ENCODE peak calls at places on chromosomes 13 and 19, in five cellular contexts. S is MCF 10A, X is tibial nerve, F is transverse colon, H is GM20000. J is an unnamed sample.

GRCh38 chr19:58476498-58477015 is 405 bp downstream of the ZNF446 start:
- DNase-seq in S (peak), X (no peak), F (no peak), H (no peak), J (peak)

GRCh38 chr13:85724554-85725432 is 74.4 kb downstream of the SLITRK6 start:
- DNase-seq in S (no peak), X (no peak), F (no peak), H (no peak), J (no peak)

GRCh38 chr13:67341406-67341805 is 111.3 kb upstream of the PCDH9 start:
- DNase-seq in S (no peak), X (no peak), F (no peak), H (no peak), J (no peak)

GRCh38 chr13:113420833-113421600 is 32.3 kb downstream of the ADPRHL1 start:
- DNase-seq in S (no peak), X (no peak), F (no peak), H (no peak), J (no peak)

GRCh38 chr19:29098863-29099481 is 114.0 kb downstream of the UQCRFS1 start:
- DNase-seq in S (peak), X (peak), F (peak), H (no peak), J (no peak)

GRCh38 chr13:44422755-44423643 is 49.4 kb downstream of the SERP2 start:
- DNase-seq in S (no peak), X (no peak), F (no peak), H (no peak), J (no peak)

GRCh38 chr13:28716511-28716910 is 2.3 kb downstream of the SLC46A3 start:
- DNase-seq in S (peak), X (no peak), F (peak), H (no peak), J (no peak)

GRCh38 chr13:88979465-88980180 is 1308.5 kb downstream of the SLITRK5 start:
- DNase-seq in S (peak), X (no peak), F (no peak), H (peak), J (no peak)

GRCh38 chr13:35356572-35356971 is 119.9 kb downstream of the MAB21L1 start:
- DNase-seq in S (no peak), X (no peak), F (no peak), H (no peak), J (no peak)

GRCh38 chr19:44988896-44989563 is 12.2 kb upstream of the RELB start:
- DNase-seq in S (peak), X (peak), F (peak), H (peak), J (peak)

GRCh38 chr13:30832845-30833332 is 73.2 kb upstream of the MEDAG start:
- DNase-seq in S (peak), X (no peak), F (peak), H (no peak), J (peak)

GRCh38 chr13:113639661-113640262 is 18.2 kb downstream of the ATP4B start:
- DNase-seq in S (no peak), X (no peak), F (peak), H (no peak), J (no peak)

GRCh38 chr19:49436381-49437017 is 4.8 kb downstream of the SLC17A7 start:
- DNase-seq in S (no peak), X (no peak), F (no peak), H (peak), J (peak)

GRCh38 chr13:42821437-42821836 is 40.1 kb downstream of the FAM216B start:
- DNase-seq in S (peak), X (no peak), F (no peak), H (no peak), J (no peak)

GRCh38 chr19:3433313-3433712 is 47.0 kb downstream of the SMIM24 start:
- DNase-seq in S (no peak), X (no peak), F (no peak), H (no peak), J (no peak)

GRCh38 chr19:55080915-55081772 is 5.5 kb downstream of the EPS8L1 start:
- DNase-seq in S (no peak), X (peak), F (peak), H (peak), J (peak)

GRCh38 chr13:50133277-50133953 is 118.2 kb downstream of the KCNRG start:
- DNase-seq in S (no peak), X (no peak), F (no peak), H (no peak), J (no peak)

GRCh38 chr19:49155830-49156346 is 692 bp upstream of the HRC start:
- DNase-seq in S (no peak), X (no peak), F (no peak), H (no peak), J (no peak)

GRCh38 chr13:48533986-48534600 is 1.2 kb upstream of the RCBTB2 start:
- DNase-seq in S (no peak), X (no peak), F (no peak), H (no peak), J (no peak)

GRCh38 chr13:48533207-48533499 is 273 bp upstream of the RCBTB2 start:
- DNase-seq in S (peak), X (no peak), F (no peak), H (no peak), J (no peak)

GRCh38 chr13:48536851-48537250 is 4.0 kb upstream of the RCBTB2 start:
- DNase-seq in S (no peak), X (no peak), F (no peak), H (no peak), J (no peak)

GRCh38 chr13:48535791-48536190 is 2.9 kb upstream of the RCBTB2 start:
- DNase-seq in S (no peak), X (no peak), F (no peak), H (no peak), J (no peak)

GRCh38 chr13:48534911-48535501 is 2.1 kb upstream of the RCBTB2 start:
- DNase-seq in S (no peak), X (no peak), F (no peak), H (no peak), J (no peak)
- TF ChIP-seq CTCF in S (no peak), X (no peak), F (no peak), H (no peak), J (no peak)

DNA sequence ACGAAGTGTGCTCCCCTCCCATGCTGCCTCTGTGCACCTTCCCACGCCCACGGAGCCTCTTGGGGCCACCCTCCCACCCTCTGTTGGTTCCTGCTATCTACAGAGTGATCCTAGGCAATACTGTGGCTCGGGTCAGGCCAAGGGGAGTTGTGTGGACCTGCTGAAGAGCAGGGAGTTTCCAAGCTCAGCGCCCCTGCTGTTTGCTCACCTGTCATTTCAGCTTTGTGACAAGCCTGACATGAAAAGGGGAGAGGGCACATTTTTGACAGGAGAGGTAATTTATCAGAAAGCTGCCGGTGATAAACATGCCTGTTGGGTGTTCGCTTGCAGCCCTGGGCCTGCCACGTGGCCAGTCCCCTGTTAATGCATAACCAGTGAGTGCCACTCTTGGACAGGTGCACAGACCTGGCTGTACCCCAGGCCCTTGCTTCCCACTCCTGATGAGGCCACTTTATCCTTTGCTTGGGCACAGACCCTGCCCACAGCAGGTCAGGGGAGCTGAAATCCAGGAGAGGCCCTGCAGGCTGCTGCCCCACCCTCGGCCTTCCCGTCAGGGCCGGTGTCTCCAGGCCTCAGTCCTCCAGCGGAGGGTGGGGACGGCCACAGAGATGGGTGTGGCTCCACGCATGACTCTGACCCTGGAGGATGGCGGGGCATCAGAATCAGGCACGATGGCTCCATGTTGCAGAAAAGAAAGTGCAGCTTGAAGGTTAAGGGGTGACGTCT is 201.5 kb upstream of the GPR12 start:
- DNase-seq in S (no peak), X (no peak), F (peak), H (no peak), J (no peak)
- TF ChIP-seq CTCF in S (no peak), X (no peak), F (no peak), H (no peak), J (no peak)

GRCh38 chr19:1650627-1651009 is 1.8 kb downstream of the TCF3 start:
- DNase-seq in S (no peak), X (no peak), F (no peak), H (no peak), J (no peak)
- TF ChIP-seq CTCF in S (no peak), X (no peak), F (no peak), H (no peak), J (no peak)

DNA sequence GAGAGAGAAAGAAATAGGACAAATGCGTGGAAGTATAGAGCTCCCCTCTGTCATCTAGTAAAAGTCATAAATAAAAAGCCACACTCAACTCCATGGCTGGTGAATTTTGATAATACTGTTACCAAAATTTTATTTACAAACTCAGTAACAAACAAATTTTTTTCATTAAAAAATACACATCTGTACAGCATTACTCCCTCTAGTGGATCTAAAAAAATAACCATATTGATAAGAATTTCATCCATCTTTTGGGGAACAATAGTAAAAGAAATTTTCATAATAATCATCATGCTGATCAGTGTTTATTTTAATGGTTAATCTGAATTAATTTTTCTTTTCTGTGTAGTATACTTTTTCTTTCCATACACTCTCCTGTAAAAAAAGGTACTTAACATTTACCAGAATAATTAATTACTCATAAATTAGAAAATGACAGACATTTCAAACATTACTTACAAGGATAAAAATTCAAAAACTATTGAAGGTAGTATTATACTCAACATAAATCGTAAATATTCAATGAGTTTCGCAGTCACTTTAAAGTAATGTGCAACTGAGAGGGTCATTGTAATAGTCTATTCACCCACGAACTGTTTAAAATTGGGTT is 173.5 kb upstream of the LSM14A start:
- DNase-seq in S (peak), X (no peak), F (no peak), H (no peak), J (no peak)
- TF ChIP-seq CTCF in S (peak), X (peak), F (peak), H (no peak), J (no peak)

GRCh38 chr19:41226053-41226873 is 7.2 kb downstream of the AXL start:
- DNase-seq in S (peak), X (peak), F (peak), H (peak), J (no peak)
- TF ChIP-seq CTCF in S (no peak), X (no peak), F (peak), H (no peak), J (no peak)

GRCh38 chr19:21474671-21475181 is 30.7 kb upstream of the ZNF429 start:
- DNase-seq in S (no peak), X (peak), F (peak), H (peak), J (peak)
- TF ChIP-seq CTCF in S (no peak), X (no peak), F (no peak), H (no peak), J (no peak)

GRCh38 chr19:57191141-57192063 is at the start of gene ZNF264:
- DNase-seq in S (peak), X (peak), F (peak), H (peak), J (peak)
- TF ChIP-seq CTCF in S (no peak), X (no peak), F (no peak), H (no peak), J (peak)

DNA sequence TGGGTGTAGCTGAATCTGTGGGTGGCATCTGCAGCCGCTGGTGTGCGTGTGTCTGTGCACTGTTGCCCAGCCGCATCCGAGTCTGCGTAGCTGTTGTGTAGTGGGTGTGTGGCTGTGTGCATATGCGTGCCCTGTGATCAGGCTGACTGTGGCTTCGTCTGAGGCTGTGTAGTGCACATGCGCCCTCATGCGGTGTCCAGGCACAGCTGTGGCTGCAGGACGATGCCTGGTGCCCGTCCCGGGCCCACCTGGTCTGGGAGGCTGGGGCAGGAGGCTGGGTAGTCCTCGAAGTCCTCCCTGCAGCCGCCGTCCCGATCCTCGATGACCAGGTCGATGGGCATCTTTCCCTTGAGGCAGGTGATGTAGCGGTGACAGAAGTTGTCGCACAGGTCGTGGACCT is 4.9 kb downstream of the MEIS3 start:
- DNase-seq in S (peak), X (no peak), F (no peak), H (no peak), J (no peak)
- TF ChIP-seq CTCF in S (no peak), X (no peak), F (no peak), H (no peak), J (peak)

GRCh38 chr13:101452519-101453485 is at the start of gene ITGBL1:
- DNase-seq in S (no peak), X (no peak), F (no peak), H (no peak), J (peak)
- TF ChIP-seq CTCF in S (no peak), X (no peak), F (no peak), H (no peak), J (no peak)

J was measured in GM10248.